ENCODE peak calls at places on chromosomes 11 and 22, in six cellular contexts. A is SK-N-SH, F is K562, W is H1, R is HL-60, B is HepG2. V is an unnamed sample.
A peak's percentile ranks its signal among the peaks of the same experiment; 100 is the strongest.

GRCh38 chr11:30774451-30774850 is 188.3 kb upstream of the MPPED2 start:
- DNase-seq in F (no peak), A (no peak), W (no peak), R (no peak), B (no peak), V (no peak)

GRCh38 chr11:123550620-123550917 is 103.9 kb downstream of the SCN3B start:
- DNase-seq in F (no peak), A (no peak), W (no peak), B (no peak), R (no peak), V (no peak)

GRCh38 chr22:50114221-50114981 is 24.6 kb downstream of the MOV10L1 start:
- DNase-seq in W (no peak), R (no peak), A (peak; percentile 56), B (no peak), F (no peak), V (no peak)

GRCh38 chr22:38213319-38214247 is 11.8 kb downstream of the MAFF start:
- DNase-seq in R (no peak), B (no peak), A (no peak), F (no peak), W (no peak), V (peak; percentile 45)

GRCh38 chr22:45159652-45160462 is 3.9 kb upstream of the NUP50 start:
- DNase-seq in B (peak; percentile 88), R (no peak), W (no peak), F (no peak), A (no peak), V (no peak)

GRCh38 chr11:96279421-96280290 is 63.3 kb downstream of the MAML2 start:
- DNase-seq in W (no peak), F (no peak), R (no peak), B (no peak), A (no peak), V (no peak)

GRCh38 chr11:121295246-121296007 is 2.9 kb downstream of the SC5D start:
- DNase-seq in R (no peak), W (no peak), F (no peak), A (no peak), B (peak; percentile 52), V (no peak)

GRCh38 chr22:41910599-41911291 is 4.1 kb downstream of the SHISA8 start:
- DNase-seq in B (no peak), F (no peak), W (no peak), R (no peak), A (peak; percentile 67), V (no peak)

GRCh38 chr11:662689-663274 is 25.7 kb downstream of the DRD4 start:
- DNase-seq in B (peak; percentile 39), R (no peak), W (no peak), A (peak; percentile 92), F (peak; percentile 72), V (no peak)

GRCh38 chr11:58046231-58046630 is 15.5 kb downstream of the OR6Q1 start:
- DNase-seq in A (no peak), F (no peak), R (no peak), B (no peak), W (no peak), V (no peak)

GRCh38 chr11:99973993-99974392 is 713.1 kb upstream of the ARHGAP42 start:
- DNase-seq in R (no peak), B (no peak), A (no peak), F (no peak), W (no peak), V (no peak)

GRCh38 chr22:24805790-24806662 is at the start of gene SGSM1:
- DNase-seq in F (peak; percentile 91), A (peak; percentile 97), R (peak; percentile 5), W (peak; percentile 46), B (peak; percentile 25), V (no peak)

GRCh38 chr11:70477607-70478006 is 79.3 kb downstream of the CTTN start:
- DNase-seq in R (no peak), W (no peak), B (no peak), A (peak; percentile 79), F (no peak), V (no peak)

GRCh38 chr11:69879734-69880005 is 60.5 kb upstream of the FGF3 start:
- DNase-seq in B (no peak), W (no peak), A (peak; percentile 23), R (no peak), F (no peak), V (no peak)

GRCh38 chr11:64869571-64870175 is 8.7 kb downstream of the EHD1 start:
- DNase-seq in R (no peak), W (no peak), B (peak; percentile 42), A (no peak), F (peak; percentile 31), V (no peak)

DNA sequence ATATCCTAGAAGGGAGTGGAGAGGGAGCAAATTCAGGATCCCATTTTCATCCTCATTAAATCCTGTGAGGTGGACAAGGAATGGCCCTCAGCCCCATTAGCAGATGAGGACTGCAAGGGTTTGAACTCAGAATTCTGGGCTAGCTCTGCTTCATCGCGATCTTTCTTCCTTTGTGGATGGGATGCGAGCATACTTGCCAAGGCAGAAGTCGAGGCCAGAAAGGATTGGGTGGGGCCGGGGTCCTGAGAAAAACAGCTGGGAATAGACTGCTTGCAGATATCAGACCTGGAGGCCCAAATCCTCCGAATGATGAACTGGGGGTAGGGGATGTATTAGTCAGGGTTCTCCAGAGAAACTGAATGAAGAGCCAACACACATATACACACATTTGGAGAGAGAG is 179.0 kb downstream of the CHST1 start:
- DNase-seq in A (no peak), R (no peak), W (no peak), F (no peak), B (no peak), V (no peak)
- TF ChIP-seq GABPA in A (no peak), R (no peak), W (no peak), F (no peak), B (no peak), V (no peak)

GRCh38 chr11:68706237-68706636 is 21.9 kb downstream of the GAL start:
- DNase-seq in R (no peak), A (no peak), W (no peak), B (no peak), F (no peak), V (no peak)
- TF ChIP-seq GABPA in R (no peak), A (no peak), W (no peak), B (no peak), F (no peak), V (no peak)

GRCh38 chr11:78647266-78647915 is 72.7 kb upstream of the NARS2 start:
- DNase-seq in F (peak; percentile 1), R (no peak), A (peak; percentile 1), B (no peak), W (no peak), V (no peak)

GRCh38 chr11:78645226-78646202 is 70.8 kb upstream of the NARS2 start:
- DNase-seq in F (peak; percentile 81), R (peak; percentile 42), A (peak; percentile 80), B (peak; percentile 63), W (peak; percentile 77), V (peak; percentile 35)

GRCh38 chr11:78649361-78650215 is 74.9 kb upstream of the NARS2 start:
- DNase-seq in A (peak; percentile 10), B (no peak), R (no peak), W (no peak), F (no peak), V (no peak)

GRCh38 chr11:78646564-78647185 is 72.0 kb upstream of the NARS2 start:
- DNase-seq in R (peak; percentile 4), F (peak; percentile 69), B (peak; percentile 59), A (peak; percentile 54), W (no peak), V (no peak)

GRCh38 chr11:78647986-78648875 is 73.6 kb upstream of the NARS2 start:
- DNase-seq in R (no peak), A (peak; percentile 16), W (no peak), B (no peak), F (no peak), V (no peak)
- TF ChIP-seq GABPA in R (no peak), A (no peak), W (no peak), B (no peak), F (no peak), V (no peak)

GRCh38 chr22:27151407-27151806 is 494.0 kb downstream of the MIAT start:
- DNase-seq in R (no peak), W (no peak), B (no peak), F (no peak), A (no peak), V (no peak)
- TF ChIP-seq GABPA in R (no peak), W (no peak), B (no peak), F (no peak), A (no peak), V (no peak)

DNA sequence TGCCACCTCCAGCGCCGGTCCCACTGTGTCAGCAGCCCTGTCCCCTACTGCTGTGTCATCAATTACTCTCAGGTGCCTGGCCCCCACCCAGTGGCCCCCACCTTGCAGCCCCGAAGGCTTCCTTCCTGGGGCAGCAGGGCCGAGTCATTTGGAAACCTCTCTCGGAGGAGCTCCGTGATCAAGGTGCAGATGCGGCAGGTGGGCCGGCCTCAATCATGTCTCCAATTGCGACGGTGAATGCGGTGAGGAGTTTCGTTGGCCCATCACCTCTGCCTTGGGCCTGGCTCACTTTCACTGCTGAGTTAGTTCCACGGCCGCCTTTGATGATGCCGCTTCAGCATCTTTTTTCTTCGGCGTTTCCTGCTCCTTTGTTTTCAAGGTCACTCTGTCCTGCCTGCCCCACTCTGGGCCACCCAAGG is 11.3 kb upstream of the CXCR5 start:
- DNase-seq in F (no peak), A (no peak), B (no peak), R (no peak), W (no peak), V (no peak)
- TF ChIP-seq GABPA in F (no peak), A (no peak), B (no peak), R (no peak), W (no peak), V (no peak)

GRCh38 chr22:48577014-48577690 is 1250.5 kb downstream of the BRD1 start:
- DNase-seq in B (no peak), W (no peak), A (no peak), R (no peak), F (no peak), V (no peak)
- TF ChIP-seq GABPA in B (no peak), W (no peak), A (no peak), R (no peak), F (no peak), V (no peak)

GRCh38 chr11:72239849-72240460 is 4.0 kb downstream of the PHOX2A start:
- DNase-seq in W (no peak), F (no peak), B (no peak), R (no peak), A (no peak), V (no peak)
- TF ChIP-seq GABPA in W (no peak), F (no peak), B (no peak), R (no peak), A (no peak), V (no peak)

GRCh38 chr11:28529540-28530410 is 421.6 kb downstream of the METTL15 start:
- DNase-seq in F (peak; percentile 12), R (no peak), W (no peak), B (peak; percentile 50), A (peak; percentile 32), V (no peak)
- TF ChIP-seq GABPA in F (no peak), R (no peak), W (no peak), B (no peak), A (no peak), V (no peak)

V was measured in GM12878.